ENCODE peak calls at places on chromosomes 11 and 22, in seven cellular contexts. One of them, this sample, is unnamed.

GRCh38 chr11:78831571-78831970 is 256.9 kb upstream of the NARS2 start:
- DNase-seq in neural progenitor cell: no peak
- DNase-seq in GM23338: no peak
- DNase-seq in PC-3: no peak
- DNase-seq in MM.1S: no peak
- DNase-seq in GM23248: no peak
- DNase-seq in OCI-LY7: no peak
- DNase-seq in this sample: no peak

GRCh38 chr11:69369945-69370344 is 76.0 kb downstream of the MYEOV start:
- DNase-seq in neural progenitor cell: no peak
- DNase-seq in GM23338: no peak
- DNase-seq in PC-3: no peak
- DNase-seq in MM.1S: no peak
- DNase-seq in GM23248: no peak
- DNase-seq in OCI-LY7: no peak
- DNase-seq in this sample: no peak

GRCh38 chr22:44876921-44877320 is 124.5 kb downstream of the ARHGAP8 start:
- DNase-seq in neural progenitor cell: no peak
- DNase-seq in GM23338: no peak
- DNase-seq in PC-3: no peak
- DNase-seq in MM.1S: no peak
- DNase-seq in GM23248: no peak
- DNase-seq in OCI-LY7: no peak
- DNase-seq in this sample: no peak

GRCh38 chr22:50731811-50732624 is 6.0 kb upstream of the ACR start:
- DNase-seq in neural progenitor cell: peak; percentile 43
- DNase-seq in GM23338: peak; percentile 42
- DNase-seq in PC-3: peak; percentile 56
- DNase-seq in MM.1S: peak; percentile 68
- DNase-seq in GM23248: peak; percentile 66
- DNase-seq in OCI-LY7: peak; percentile 68
- DNase-seq in this sample: peak; percentile 15

GRCh38 chr22:49015993-49016908 is 811.4 kb downstream of the BRD1 start:
- DNase-seq in neural progenitor cell: no peak
- DNase-seq in GM23338: no peak
- DNase-seq in PC-3: no peak
- DNase-seq in MM.1S: no peak
- DNase-seq in GM23248: no peak
- DNase-seq in OCI-LY7: no peak
- DNase-seq in this sample: no peak

GRCh38 chr22:19811811-19812771 is 42.6 kb downstream of the GNB1L start:
- DNase-seq in neural progenitor cell: no peak
- DNase-seq in GM23338: no peak
- DNase-seq in PC-3: no peak
- DNase-seq in MM.1S: no peak
- DNase-seq in GM23248: no peak
- DNase-seq in OCI-LY7: no peak
- DNase-seq in this sample: no peak

GRCh38 chr11:133064152-133064877 is 468.0 kb downstream of the OPCML start:
- DNase-seq in neural progenitor cell: peak; percentile 92
- DNase-seq in GM23338: peak; percentile 94
- DNase-seq in PC-3: no peak
- DNase-seq in MM.1S: peak; percentile 37
- DNase-seq in GM23248: peak; percentile 77
- DNase-seq in OCI-LY7: no peak
- DNase-seq in this sample: no peak

GRCh38 chr11:28860898-28861297 is 752.7 kb downstream of the METTL15 start:
- DNase-seq in neural progenitor cell: no peak
- DNase-seq in GM23338: no peak
- DNase-seq in PC-3: peak; percentile 70
- DNase-seq in MM.1S: no peak
- DNase-seq in GM23248: peak; percentile 60
- DNase-seq in OCI-LY7: no peak
- DNase-seq in this sample: peak; percentile 13

GRCh38 chr11:75768112-75768908 is at the start of gene DGAT2:
- DNase-seq in neural progenitor cell: peak; percentile 88
- DNase-seq in GM23338: peak; percentile 79
- DNase-seq in PC-3: peak; percentile 82
- DNase-seq in MM.1S: peak; percentile 85
- DNase-seq in GM23248: peak; percentile 90
- DNase-seq in OCI-LY7: peak; percentile 90
- DNase-seq in this sample: peak; percentile 47

GRCh38 chr11:75516886-75517285 is 8.9 kb downstream of the GDPD5 start:
- DNase-seq in neural progenitor cell: no peak
- DNase-seq in GM23338: no peak
- DNase-seq in PC-3: no peak
- DNase-seq in MM.1S: no peak
- DNase-seq in GM23248: no peak
- DNase-seq in OCI-LY7: no peak
- DNase-seq in this sample: no peak

GRCh38 chr11:110710520-110711381 is 1.5 kb downstream of the ARHGAP20 start:
- DNase-seq in neural progenitor cell: peak; percentile 58
- DNase-seq in GM23338: peak; percentile 62
- DNase-seq in PC-3: no peak
- DNase-seq in MM.1S: no peak
- DNase-seq in GM23248: peak; percentile 68
- DNase-seq in OCI-LY7: no peak
- DNase-seq in this sample: no peak

GRCh38 chr11:110712643-110713468 is 619 bp upstream of the ARHGAP20 start:
- DNase-seq in neural progenitor cell: peak; percentile 55
- DNase-seq in GM23338: peak; percentile 49
- DNase-seq in PC-3: no peak
- DNase-seq in MM.1S: no peak
- DNase-seq in GM23248: peak; percentile 64
- DNase-seq in OCI-LY7: no peak
- DNase-seq in this sample: no peak

GRCh38 chr11:110711776-110712642 is at the start of gene ARHGAP20:
- DNase-seq in neural progenitor cell: peak; percentile 89
- DNase-seq in GM23338: peak; percentile 81
- DNase-seq in PC-3: peak; percentile 12
- DNase-seq in MM.1S: peak; percentile 88
- DNase-seq in GM23248: peak; percentile 87
- DNase-seq in OCI-LY7: no peak
- DNase-seq in this sample: no peak

GRCh38 chr11:110713469-110713776 is 1.2 kb upstream of the ARHGAP20 start:
- DNase-seq in neural progenitor cell: no peak
- DNase-seq in GM23338: no peak
- DNase-seq in PC-3: no peak
- DNase-seq in MM.1S: no peak
- DNase-seq in GM23248: no peak
- DNase-seq in OCI-LY7: no peak
- DNase-seq in this sample: no peak

DNA sequence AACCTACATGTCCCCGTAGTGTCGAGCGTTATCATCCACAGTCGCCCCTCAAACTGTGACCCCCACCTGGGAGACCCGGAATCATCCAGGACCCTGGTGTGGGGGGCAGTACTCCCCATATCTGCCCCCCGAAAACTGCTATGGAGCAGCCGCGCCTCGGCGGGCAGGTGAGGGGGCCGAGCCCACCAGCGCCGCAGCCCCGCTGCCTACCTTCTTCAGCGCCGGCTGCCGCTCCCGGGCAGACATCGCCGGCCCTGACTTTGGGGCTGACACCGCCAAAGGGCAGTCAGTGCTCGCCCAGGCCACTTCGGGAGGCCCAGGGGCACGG is 825 bp downstream of the ARHGAP20 start:
- DNase-seq in neural progenitor cell: no peak
- DNase-seq in GM23338: no peak
- DNase-seq in PC-3: no peak
- DNase-seq in MM.1S: no peak
- DNase-seq in GM23248: no peak
- DNase-seq in OCI-LY7: no peak
- DNase-seq in this sample: no peak
- H2AFZ ChIP-seq in neural progenitor cell: peak overlapping the region; percentile 87
- H2AFZ ChIP-seq in GM23338: peak overlapping the region; percentile 93
- H2AFZ ChIP-seq in PC-3: peak overlapping the region; percentile 46
- H2AFZ ChIP-seq in MM.1S: peak overlapping the region; percentile 95
- H2AFZ ChIP-seq in GM23248: peak overlapping the region; percentile 92
- H2AFZ ChIP-seq in OCI-LY7: no peak overlapping the region
- H2AFZ ChIP-seq in this sample: no peak overlapping the region

GRCh38 chr11:14973621-14974020 is 1.5 kb upstream of the CALCA start:
- DNase-seq in neural progenitor cell: peak; percentile 65
- DNase-seq in GM23338: peak; percentile 60
- DNase-seq in PC-3: no peak
- DNase-seq in MM.1S: no peak
- DNase-seq in GM23248: peak; percentile 47
- DNase-seq in OCI-LY7: no peak
- DNase-seq in this sample: no peak

GRCh38 chr11:14972581-14973490 is 685 bp upstream of the CALCA start:
- DNase-seq in neural progenitor cell: peak; percentile 15
- DNase-seq in GM23338: peak; percentile 47
- DNase-seq in PC-3: no peak
- DNase-seq in MM.1S: no peak
- DNase-seq in GM23248: no peak
- DNase-seq in OCI-LY7: peak; percentile 6
- DNase-seq in this sample: no peak

GRCh38 chr11:14967581-14968214 is 4.5 kb downstream of the CALCA start:
- DNase-seq in neural progenitor cell: no peak
- DNase-seq in GM23338: no peak
- DNase-seq in PC-3: no peak
- DNase-seq in MM.1S: no peak
- DNase-seq in GM23248: no peak
- DNase-seq in OCI-LY7: no peak
- DNase-seq in this sample: no peak

GRCh38 chr11:14971865-14972580 is at the start of gene CALCA:
- DNase-seq in neural progenitor cell: peak; percentile 57
- DNase-seq in GM23338: peak; percentile 61
- DNase-seq in PC-3: no peak
- DNase-seq in MM.1S: no peak
- DNase-seq in GM23248: peak; percentile 21
- DNase-seq in OCI-LY7: no peak
- DNase-seq in this sample: no peak

DNA sequence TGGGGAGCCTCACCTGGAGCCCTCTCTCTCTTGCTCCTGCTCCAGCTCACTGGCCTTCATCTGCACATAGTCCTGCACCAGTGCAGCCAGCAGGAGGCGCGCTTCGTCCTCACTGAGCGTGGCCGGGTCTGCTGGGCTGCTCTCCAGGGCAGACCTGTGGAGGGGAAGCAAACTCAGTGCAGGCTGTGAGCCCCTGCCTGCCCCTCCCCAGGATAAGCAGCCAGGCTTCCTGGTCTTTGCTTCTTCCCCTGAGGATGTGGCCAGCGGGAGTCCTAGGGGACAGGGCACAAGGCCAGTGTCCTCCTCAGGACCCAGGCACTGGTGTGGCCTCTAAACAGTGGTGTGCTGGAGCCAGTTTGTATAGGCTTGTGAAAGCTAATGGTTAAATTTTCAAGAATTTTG is 2.2 kb downstream of the CALCA start:
- DNase-seq in neural progenitor cell: peak; percentile 86
- DNase-seq in GM23338: peak; percentile 86
- DNase-seq in PC-3: peak; percentile 37
- DNase-seq in MM.1S: peak; percentile 25
- DNase-seq in GM23248: peak; percentile 51
- DNase-seq in OCI-LY7: peak; percentile 21
- DNase-seq in this sample: peak; percentile 15
- TF ChIP-seq EZH2phosphoT487 in neural progenitor cell: no peak
- TF ChIP-seq EZH2phosphoT487 in GM23338: no peak
- TF ChIP-seq EZH2phosphoT487 in PC-3: no peak
- TF ChIP-seq EZH2phosphoT487 in MM.1S: no peak
- TF ChIP-seq EZH2phosphoT487 in GM23248: no peak
- TF ChIP-seq EZH2phosphoT487 in OCI-LY7: no peak
- TF ChIP-seq EZH2phosphoT487 in this sample: no peak

DNA sequence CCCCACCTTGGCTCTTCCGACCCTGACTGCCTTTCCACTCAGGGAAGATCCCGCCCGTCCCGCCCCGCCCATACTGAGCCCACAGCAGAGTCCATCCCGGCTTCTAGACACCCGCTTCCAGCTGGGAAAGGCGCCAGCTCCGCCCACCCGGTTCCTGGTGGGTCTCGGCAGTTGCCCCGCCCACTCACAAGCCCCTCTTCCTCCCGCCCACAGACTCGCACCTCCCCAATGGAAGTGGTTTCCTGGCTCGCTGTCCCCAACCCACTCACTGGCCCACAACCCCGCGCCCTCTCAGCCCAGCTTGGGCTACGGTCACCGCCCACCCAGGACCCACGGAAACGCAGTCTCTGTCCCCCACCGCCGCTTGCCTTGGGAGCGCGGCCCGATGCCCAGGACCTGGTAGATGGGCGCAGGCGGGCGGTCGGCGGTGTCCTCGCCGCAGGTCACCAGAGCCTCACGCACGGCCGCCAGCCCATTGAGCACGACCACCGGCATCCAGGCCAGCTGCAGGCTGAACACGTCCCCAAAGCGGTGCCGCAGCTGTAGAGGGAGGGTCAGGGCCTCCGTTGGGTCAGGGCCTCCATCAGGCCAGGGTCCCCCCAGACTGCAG is 22.2 kb upstream of the CYP2D6 start:
- DNase-seq in neural progenitor cell: no peak
- DNase-seq in GM23338: no peak
- DNase-seq in PC-3: no peak
- DNase-seq in MM.1S: no peak
- DNase-seq in GM23248: no peak
- DNase-seq in OCI-LY7: no peak
- DNase-seq in this sample: no peak
- H3K4me1 ChIP-seq in neural progenitor cell: no peaks in the 10 kb centered on the region
- H3K4me1 ChIP-seq in GM23338: no peaks in the 10 kb centered on the region
- H3K4me1 ChIP-seq in PC-3: no peaks in the 10 kb centered on the region
- H3K4me1 ChIP-seq in MM.1S: no peaks in the 10 kb centered on the region
- H3K4me1 ChIP-seq in GM23248: no peaks in the 10 kb centered on the region
- H3K4me1 ChIP-seq in OCI-LY7: no peaks in the 10 kb centered on the region
- H3K4me1 ChIP-seq in this sample: peaks cover 14% of the 10 kb centered on the region

DNA sequence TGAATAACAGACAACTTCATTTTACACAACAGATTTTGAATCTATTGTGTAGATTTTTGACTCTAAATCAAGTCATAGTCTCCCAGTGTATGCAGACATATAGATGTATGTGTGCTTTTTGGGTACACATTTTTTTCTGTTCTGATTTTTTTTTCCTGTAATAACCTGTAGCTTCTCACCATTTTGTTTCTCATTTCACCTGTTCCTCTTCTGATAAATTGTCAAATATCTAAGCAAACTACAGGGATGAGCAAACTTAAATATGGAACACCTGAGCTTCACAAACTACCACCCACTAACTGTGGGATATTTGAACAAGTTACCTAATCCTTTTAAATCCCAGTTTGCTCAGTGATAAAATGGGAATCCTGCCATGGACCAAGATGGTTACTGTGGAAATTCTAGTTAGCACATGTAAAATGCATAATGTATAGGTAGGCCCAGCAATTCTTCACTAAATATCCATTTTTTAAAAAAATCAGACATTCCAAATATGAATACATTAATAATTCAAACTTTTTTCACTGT is 15.7 kb downstream of the LGR4 start:
- DNase-seq in neural progenitor cell: no peak
- DNase-seq in GM23338: no peak
- DNase-seq in PC-3: peak; percentile 48
- DNase-seq in MM.1S: no peak
- DNase-seq in GM23248: no peak
- DNase-seq in OCI-LY7: no peak
- DNase-seq in this sample: no peak
- H2AFZ ChIP-seq in neural progenitor cell: no peak overlapping the region
- H2AFZ ChIP-seq in GM23338: no peak overlapping the region
- H2AFZ ChIP-seq in PC-3: no peak overlapping the region
- H2AFZ ChIP-seq in MM.1S: no peak overlapping the region
- H2AFZ ChIP-seq in GM23248: peak overlapping the region; percentile 49
- H2AFZ ChIP-seq in OCI-LY7: no peak overlapping the region
- H2AFZ ChIP-seq in this sample: no peak overlapping the region

GRCh38 chr11:82775218-82775617 is 41.6 kb upstream of the FAM181B start:
- DNase-seq in neural progenitor cell: no peak
- DNase-seq in GM23338: no peak
- DNase-seq in PC-3: no peak
- DNase-seq in MM.1S: no peak
- DNase-seq in GM23248: no peak
- DNase-seq in OCI-LY7: no peak
- DNase-seq in this sample: no peak
- TF ChIP-seq EZH2phosphoT487 in neural progenitor cell: no peak
- TF ChIP-seq EZH2phosphoT487 in GM23338: no peak
- TF ChIP-seq EZH2phosphoT487 in PC-3: no peak
- TF ChIP-seq EZH2phosphoT487 in MM.1S: no peak
- TF ChIP-seq EZH2phosphoT487 in GM23248: no peak
- TF ChIP-seq EZH2phosphoT487 in OCI-LY7: no peak
- TF ChIP-seq EZH2phosphoT487 in this sample: no peak

GRCh38 chr22:32994921-32995320 is 63.3 kb downstream of the SYN3 start:
- DNase-seq in neural progenitor cell: peak; percentile 26
- DNase-seq in GM23338: peak; percentile 6
- DNase-seq in PC-3: no peak
- DNase-seq in MM.1S: no peak
- DNase-seq in GM23248: no peak
- DNase-seq in OCI-LY7: no peak
- DNase-seq in this sample: no peak
- H3K4me1 ChIP-seq in neural progenitor cell: peaks cover 36% of the 10 kb centered on the region
- H3K4me1 ChIP-seq in GM23338: peaks cover 14% of the 10 kb centered on the region
- H3K4me1 ChIP-seq in PC-3: no peaks in the 10 kb centered on the region
- H3K4me1 ChIP-seq in MM.1S: no peaks in the 10 kb centered on the region
- H3K4me1 ChIP-seq in GM23248: peaks cover 16% of the 10 kb centered on the region
- H3K4me1 ChIP-seq in OCI-LY7: peaks cover 1% of the 10 kb centered on the region
- H3K4me1 ChIP-seq in this sample: peaks cover 4% of the 10 kb centered on the region